ENCODE peak calls at places on chromosomes 2 and 18, in six cellular contexts. Z, C, A, M, N and U are unnamed samples.

GRCh38 chr18:32081881-32082280 is 9.8 kb upstream of the RNF138 start:
- DNase-seq in Z (no peak), C (peak; percentile 65), A (no peak), M (no peak), N (no peak), U (no peak)

GRCh38 chr18:12745095-12745820 is 42.4 kb downstream of the PSMG2 start:
- DNase-seq in Z (no peak), C (no peak), A (no peak), M (no peak), N (no peak), U (no peak)

GRCh38 chr2:71748227-71748626 is 294.9 kb downstream of the DYSF start:
- DNase-seq in Z (no peak), C (peak; percentile 50), A (peak; percentile 37), M (no peak), N (peak; percentile 13), U (no peak)

GRCh38 chr2:72887836-72888437 is 729 bp downstream of the SPR start:
- DNase-seq in Z (peak; percentile 86), C (peak; percentile 70), A (peak; percentile 84), M (peak; percentile 83), N (peak; percentile 95), U (peak; percentile 97)

GRCh38 chr2:28160986-28161425 is 231.7 kb upstream of the FOSL2 start:
- DNase-seq in Z (no peak), C (peak; percentile 96), A (peak; percentile 80), M (peak; percentile 44), N (peak; percentile 8), U (no peak)

GRCh38 chr2:48454504-48454903 is 75.5 kb upstream of the STON1 start:
- DNase-seq in Z (no peak), C (no peak), A (peak; percentile 22), M (no peak), N (peak; percentile 26), U (no peak)

GRCh38 chr2:48529189-48529588 is 765 bp upstream of the STON1 start:
- DNase-seq in Z (peak; percentile 52), C (no peak), A (no peak), M (no peak), N (peak; percentile 66), U (peak; percentile 76)

GRCh38 chr2:173880561-173880960 is 84.6 kb downstream of the SP3 start:
- DNase-seq in Z (no peak), C (no peak), A (no peak), M (no peak), N (no peak), U (no peak)

GRCh38 chr18:59272221-59272888 is 899 bp downstream of the RAX start:
- DNase-seq in Z (peak; percentile 32), C (no peak), A (no peak), M (no peak), N (no peak), U (peak; percentile 73)

GRCh38 chr18:59271606-59272220 is 1.5 kb downstream of the RAX start:
- DNase-seq in Z (no peak), C (no peak), A (no peak), M (no peak), N (no peak), U (no peak)

GRCh38 chr18:59275406-59275949 is 2.2 kb upstream of the RAX start:
- DNase-seq in Z (no peak), C (no peak), A (no peak), M (no peak), N (no peak), U (peak; percentile 49)

GRCh38 chr18:59273936-59274928 is 978 bp upstream of the RAX start:
- DNase-seq in Z (no peak), C (no peak), A (no peak), M (no peak), N (peak; percentile 37), U (peak; percentile 75)

GRCh38 chr18:59272971-59273935 is at the start of gene RAX:
- DNase-seq in Z (peak; percentile 94), C (no peak), A (no peak), M (no peak), N (peak; percentile 92), U (peak; percentile 96)
- H3K9ac ChIP-seq in Z (no peak within 1 kb of the TSS), C (no peak within 1 kb of the TSS), A (no peak within 1 kb of the TSS), M (no peak within 1 kb of the TSS), N (peak within 1 kb of the TSS; percentile 59), U (no peak within 1 kb of the TSS)

GRCh38 chr2:172438741-172439508 is 11.5 kb downstream of the ITGA6 start:
- DNase-seq in Z (no peak), C (peak; percentile 42), A (peak; percentile 55), M (peak; percentile 73), N (no peak), U (no peak)
- H3K9ac ChIP-seq in Z (peak overlapping the region; percentile 24), C (peak overlapping the region; percentile 4), A (no peak overlapping the region), M (peak overlapping the region; percentile 39), N (no peak overlapping the region), U (no peak overlapping the region)

DNA sequence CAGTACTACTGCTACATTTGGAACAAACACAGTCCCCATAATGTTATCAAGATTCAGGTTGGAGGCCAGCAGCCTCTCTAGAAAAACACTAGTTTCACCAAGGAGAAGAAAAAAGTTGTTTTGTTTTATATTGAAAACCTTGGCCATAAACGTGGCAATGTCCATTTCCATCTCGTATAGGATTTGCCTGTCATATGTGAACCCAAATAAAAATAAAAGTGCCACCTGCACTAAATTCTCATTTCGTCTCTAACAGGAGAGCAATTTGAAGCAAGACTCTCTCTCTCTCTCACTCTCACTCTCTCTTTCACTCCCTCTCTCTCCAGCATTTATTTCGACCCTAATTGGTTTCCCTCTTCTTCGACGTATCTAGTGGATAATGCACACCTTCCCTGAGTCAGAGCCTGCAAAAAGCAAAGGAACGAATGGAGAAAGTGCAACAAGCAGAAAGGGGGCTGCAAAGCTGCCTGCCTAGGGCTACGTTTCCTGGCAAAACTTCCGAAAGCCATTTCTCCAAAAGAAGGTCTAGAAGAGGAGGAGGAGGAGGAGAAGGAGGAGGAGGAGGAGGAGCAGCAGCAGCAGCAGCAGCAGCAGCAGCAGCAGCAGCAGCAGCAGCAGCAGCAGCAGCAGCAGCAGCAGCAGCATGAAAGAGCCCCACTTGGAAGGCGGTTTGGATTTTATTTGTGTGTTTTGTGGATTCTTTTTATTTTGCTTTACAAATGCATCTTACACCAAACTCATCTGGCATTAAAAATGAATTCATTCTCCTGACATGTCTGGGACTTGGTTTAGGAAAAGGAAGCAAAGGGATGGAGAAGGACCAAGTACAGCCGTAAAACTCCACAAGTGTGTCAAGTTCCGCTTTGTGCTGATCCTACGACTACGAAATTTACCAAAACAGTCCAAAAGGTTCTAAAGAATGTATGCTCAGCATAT is 2.1 kb downstream of the TCF4 start:
- DNase-seq in Z (no peak), C (peak; percentile 60), A (peak; percentile 58), M (no peak), N (peak; percentile 60), U (peak; percentile 66)
- H3K9ac ChIP-seq in Z (peak overlapping the region; percentile 73), C (peak overlapping the region; percentile 92), A (peak overlapping the region; percentile 43), M (peak overlapping the region; percentile 43), N (peak overlapping the region; percentile 69), U (no peak overlapping the region)

GRCh38 chr2:85329181-85329651 is 1.4 kb upstream of the TGOLN2 start:
- DNase-seq in Z (no peak), C (no peak), A (no peak), M (no peak), N (peak; percentile 60), U (no peak)
- H3K9ac ChIP-seq in Z (no peak overlapping the region), C (no peak overlapping the region), A (no peak overlapping the region), M (no peak overlapping the region), N (no peak overlapping the region), U (no peak overlapping the region)

GRCh38 chr18:11506871-11507270 is 102.5 kb upstream of the SLC35G4 start:
- DNase-seq in Z (no peak), C (peak; percentile 54), A (no peak), M (no peak), N (no peak), U (no peak)

GRCh38 chr18:11514267-11514666 is 95.1 kb upstream of the SLC35G4 start:
- DNase-seq in Z (no peak), C (peak; percentile 48), A (no peak), M (no peak), N (no peak), U (no peak)

GRCh38 chr18:11516988-11517630 is 92.3 kb upstream of the SLC35G4 start:
- DNase-seq in Z (no peak), C (no peak), A (peak; percentile 32), M (no peak), N (no peak), U (no peak)

GRCh38 chr18:11512096-11513030 is 97.0 kb upstream of the SLC35G4 start:
- DNase-seq in Z (no peak), C (no peak), A (peak; percentile 27), M (peak; percentile 51), N (peak; percentile 19), U (no peak)

DNA sequence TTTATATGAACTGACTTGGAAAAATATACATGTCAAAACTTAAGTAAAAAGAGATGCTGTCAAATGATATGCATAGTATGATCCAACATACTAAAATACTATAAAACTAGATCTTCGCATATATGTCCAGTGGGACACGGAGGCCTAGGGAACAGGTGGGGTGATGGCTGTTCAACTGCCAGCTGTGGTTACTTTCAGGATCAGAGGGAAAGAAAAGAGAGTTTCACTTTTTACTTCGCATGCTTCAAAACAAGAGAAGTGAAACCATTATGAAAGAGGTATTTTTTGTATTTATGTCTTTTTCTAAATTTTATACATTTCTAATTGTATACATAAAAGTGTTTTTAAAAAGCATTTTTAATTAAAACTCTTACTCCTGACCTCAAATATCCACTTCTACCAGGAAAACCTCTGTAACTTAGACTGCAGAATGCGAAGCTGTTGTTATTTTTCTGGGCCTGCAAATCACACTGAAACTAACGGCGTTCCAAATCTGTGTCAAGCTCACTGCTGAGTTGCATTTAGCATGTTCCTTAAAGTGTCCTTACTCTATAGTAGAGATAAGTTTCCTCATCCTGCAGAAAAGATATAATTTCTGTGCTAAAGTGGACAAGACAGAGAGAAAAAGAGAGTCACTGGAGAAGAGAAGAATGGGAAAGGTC is 97.8 kb upstream of the SLC35G4 start:
- DNase-seq in Z (no peak), C (no peak), A (no peak), M (no peak), N (no peak), U (no peak)
- H3K9ac ChIP-seq in Z (no peak overlapping the region), C (no peak overlapping the region), A (no peak overlapping the region), M (no peak overlapping the region), N (no peak overlapping the region), U (no peak overlapping the region)

DNA sequence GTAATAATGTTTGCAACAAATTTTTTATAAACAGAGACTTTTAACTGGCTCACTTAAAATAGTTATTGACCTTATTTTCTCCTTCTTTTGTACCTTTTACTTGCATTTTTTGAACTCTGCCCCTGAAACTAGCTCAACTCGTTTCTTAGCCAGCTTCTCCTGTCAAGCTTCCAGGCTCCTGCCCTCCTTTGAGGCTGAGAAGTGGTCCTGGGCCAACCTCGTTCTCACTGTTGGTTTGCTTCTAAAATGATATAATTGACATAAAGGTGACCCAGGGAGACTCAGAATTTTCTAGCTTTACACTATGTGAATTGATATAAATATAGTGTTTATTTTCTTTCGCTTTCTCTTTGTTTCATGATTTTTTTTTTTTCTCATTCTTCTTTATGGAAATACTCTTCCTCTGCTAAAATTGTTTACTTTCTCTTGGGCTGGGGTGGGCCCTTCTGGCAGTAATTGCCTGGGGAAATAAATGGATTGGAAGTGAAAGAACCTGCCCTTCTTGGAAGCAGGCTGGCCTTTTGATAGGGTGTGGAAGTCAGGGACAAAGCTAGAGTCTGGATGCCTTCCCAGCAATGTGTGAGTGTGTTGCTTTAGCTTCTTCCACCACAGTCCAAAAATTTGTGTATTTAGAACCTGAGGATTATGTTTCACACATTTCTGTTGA is 30.7 kb downstream of the GPD2 start:
- DNase-seq in Z (no peak), C (peak; percentile 80), A (peak; percentile 83), M (no peak), N (peak; percentile 22), U (no peak)
- H3K9ac ChIP-seq in Z (no peak overlapping the region), C (peak overlapping the region; percentile 12), A (no peak overlapping the region), M (no peak overlapping the region), N (no peak overlapping the region), U (no peak overlapping the region)

GRCh38 chr2:39492095-39492590 is 55.1 kb upstream of the MAP4K3 start:
- DNase-seq in Z (no peak), C (peak; percentile 99), A (peak; percentile 97), M (peak; percentile 97), N (no peak), U (no peak)
- H3K9ac ChIP-seq in Z (no peak overlapping the region), C (peak overlapping the region; percentile 53), A (peak overlapping the region; percentile 10), M (no peak overlapping the region), N (no peak overlapping the region), U (no peak overlapping the region)